ENCODE peak calls at places on chromosomes 13 and 19, in eight cellular contexts. G, V, B, U, M, Y, X and K are unnamed samples.

GRCh38 chr19:33465834-33466233 is 55.8 kb downstream of the PEPD start:
- DNase-seq in B (no peak), Y (no peak), X (no peak), M (no peak), G (no peak), V (no peak), U (no peak), K (no peak)

GRCh38 chr19:42311612-42312160 is 1.4 kb upstream of the TMEM145 start:
- DNase-seq in U (no peak), G (peak; percentile 66), Y (no peak), V (no peak), B (no peak), M (no peak), X (peak; percentile 63), K (no peak)

GRCh38 chr19:12293771-12294307 is 844 bp downstream of the ZNF44 start:
- DNase-seq in Y (peak; percentile 52), M (peak; percentile 80), G (peak; percentile 85), B (peak; percentile 76), X (peak; percentile 69), U (peak; percentile 90), V (peak; percentile 62), K (peak; percentile 94)

GRCh38 chr13:74730556-74731331 is 596.5 kb upstream of the KLF12 start:
- DNase-seq in V (no peak), X (no peak), M (no peak), U (no peak), B (no peak), G (no peak), Y (no peak), K (no peak)

GRCh38 chr13:44523176-44524017 is 52.7 kb downstream of the TSC22D1 start:
- DNase-seq in U (peak; percentile 72), B (no peak), M (peak; percentile 36), Y (peak; percentile 32), G (peak; percentile 19), X (no peak), V (peak; percentile 21), K (peak; percentile 57)

GRCh38 chr19:53102186-53102585 is 1.0 kb downstream of the ZNF160 start:
- DNase-seq in M (no peak), G (no peak), Y (no peak), X (peak; percentile 59), B (no peak), U (peak; percentile 2), V (no peak), K (peak; percentile 20)

GRCh38 chr19:35595928-35596327 is 10.0 kb downstream of the PMIS2 start:
- DNase-seq in X (no peak), G (no peak), B (no peak), U (no peak), Y (no peak), V (no peak), M (no peak), K (no peak)

GRCh38 chr13:37047032-37047431 is 12.5 kb downstream of the SUPT20H start:
- DNase-seq in B (no peak), U (no peak), X (no peak), Y (no peak), M (no peak), V (no peak), G (no peak), K (no peak)

GRCh38 chr13:44713793-44714469 is 137.8 kb upstream of the TSC22D1 start:
- DNase-seq in Y (peak; percentile 79), X (no peak), G (no peak), B (no peak), U (peak; percentile 92), M (no peak), V (peak; percentile 79), K (peak; percentile 26)

DNA sequence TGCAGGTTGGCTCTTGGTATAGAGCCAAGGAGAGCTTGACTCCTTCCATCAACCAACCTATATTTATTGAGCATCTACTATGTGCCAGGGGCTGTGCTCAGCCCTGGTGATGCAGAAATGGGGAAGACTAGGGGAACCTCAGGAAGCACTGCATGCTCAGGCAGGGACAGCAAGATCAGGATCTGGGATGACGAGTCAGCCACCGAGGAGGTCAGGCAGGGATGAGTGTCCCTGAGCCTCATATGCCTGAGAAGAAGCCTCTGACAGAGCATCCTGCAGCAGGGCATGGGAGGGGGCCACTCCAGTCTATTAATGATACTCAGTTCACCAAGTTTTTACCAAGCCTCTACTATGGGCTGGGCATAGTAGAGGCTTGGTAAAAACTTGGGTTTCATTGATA is 158.1 kb downstream of the KATNAL1 start:
- DNase-seq in M (no peak), B (no peak), U (no peak), X (no peak), V (no peak), G (no peak), Y (no peak), K (no peak)
- H3K4me1 ChIP-seq in M (no peaks in the 10 kb centered on the region), B (peaks cover 13% of the 10 kb centered on the region), U (peaks cover 5% of the 10 kb centered on the region), X (no peaks in the 10 kb centered on the region), V (peaks cover 3% of the 10 kb centered on the region), G (no peaks in the 10 kb centered on the region), Y (no peaks in the 10 kb centered on the region), K (no peaks in the 10 kb centered on the region)

GRCh38 chr13:79662882-79663281 is 181.9 kb downstream of the NDFIP2 start:
- DNase-seq in G (peak; percentile 11), U (peak; percentile 19), M (no peak), Y (no peak), X (no peak), B (no peak), V (no peak), K (no peak)
- TF ChIP-seq CTCF in G (peak; percentile 32), U (no peak), M (no peak), Y (no peak), X (peak; percentile 28), B (no peak), V (no peak), K (peak; percentile 19)

GRCh38 chr13:102566513-102566912 is 30.3 kb upstream of the TPP2 start:
- DNase-seq in V (no peak), Y (no peak), X (no peak), G (no peak), B (no peak), M (no peak), U (no peak), K (no peak)

GRCh38 chr13:102567857-102568256 is 28.9 kb upstream of the TPP2 start:
- DNase-seq in X (no peak), B (no peak), U (no peak), V (no peak), G (peak; percentile 21), Y (no peak), M (no peak), K (no peak)

GRCh38 chr13:102569488-102569887 is 27.3 kb upstream of the TPP2 start:
- DNase-seq in Y (no peak), M (no peak), G (no peak), V (no peak), B (no peak), U (no peak), X (no peak), K (no peak)

GRCh38 chr13:102571075-102571474 is 25.7 kb upstream of the TPP2 start:
- DNase-seq in Y (no peak), M (peak; percentile 27), U (peak; percentile 18), X (peak; percentile 37), B (no peak), G (peak; percentile 60), V (no peak), K (no peak)
- H3K9me2 ChIP-seq in Y (no peaks in the 10 kb centered on the region), M (no peaks in the 10 kb centered on the region), U (no peaks in the 10 kb centered on the region), X (no peaks in the 10 kb centered on the region), B (no peaks in the 10 kb centered on the region), G (no peaks in the 10 kb centered on the region), V (no peaks in the 10 kb centered on the region), K (no peaks in the 10 kb centered on the region)

GRCh38 chr13:98217597-98217996 is 40.5 kb upstream of the RNF113B start:
- DNase-seq in M (no peak), G (no peak), X (no peak), Y (no peak), V (no peak), U (no peak), B (no peak), K (no peak)
- H3K4me1 ChIP-seq in M (no peaks in the 10 kb centered on the region), G (peaks cover 14% of the 10 kb centered on the region), X (peaks cover 41% of the 10 kb centered on the region), Y (peaks cover 30% of the 10 kb centered on the region), V (peaks cover 51% of the 10 kb centered on the region), U (peaks cover 50% of the 10 kb centered on the region), B (no peaks in the 10 kb centered on the region), K (peaks cover 44% of the 10 kb centered on the region)

DNA sequence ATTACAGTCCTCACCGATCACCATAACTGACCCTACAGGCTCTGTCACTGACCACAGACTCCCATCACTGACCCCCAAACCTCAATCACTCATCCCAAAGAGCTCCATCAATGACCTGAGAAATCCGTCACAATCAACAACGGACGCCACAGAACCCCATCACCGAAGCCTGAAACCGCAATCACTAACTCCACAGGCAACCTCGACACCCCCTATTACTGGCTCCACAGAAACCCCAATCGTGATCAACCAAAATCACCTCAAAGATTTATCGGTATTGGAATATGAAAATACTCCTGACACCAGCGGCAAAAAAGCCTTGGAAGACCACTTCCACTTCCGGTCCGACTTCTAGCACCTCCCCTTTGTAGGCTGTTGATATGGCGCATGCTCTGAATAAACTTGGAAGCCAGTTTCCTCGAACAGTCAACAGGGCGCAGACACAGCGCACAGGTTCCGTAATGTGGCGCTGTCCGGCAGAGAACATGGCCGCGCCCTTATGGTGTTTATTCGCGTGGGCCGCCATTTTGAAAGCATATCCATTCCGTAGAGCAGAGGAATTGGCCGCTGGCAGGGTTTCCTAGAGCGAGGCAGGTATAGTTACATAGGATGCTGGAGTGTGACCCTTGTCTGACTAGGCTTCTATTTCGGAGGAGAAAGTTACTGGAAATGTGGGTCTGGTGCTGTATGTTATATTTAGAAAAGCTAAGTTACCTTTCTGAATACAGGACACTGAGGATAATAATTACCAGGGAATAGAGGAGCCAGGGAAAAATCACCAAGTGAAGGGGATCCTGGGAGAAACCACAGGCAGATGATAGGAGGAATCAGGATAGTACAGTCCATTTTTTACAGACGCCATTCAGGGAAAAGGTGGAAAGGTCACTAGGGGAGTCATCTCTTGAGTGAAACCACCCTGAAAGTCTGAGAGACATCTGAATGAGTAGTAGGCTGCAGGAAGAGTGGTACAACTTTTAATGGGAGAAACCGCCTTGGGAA is at the start of gene ZNF585A:
- DNase-seq in M (peak; percentile 93), V (peak; percentile 90), Y (peak; percentile 81), B (peak; percentile 97), X (peak; percentile 81), G (peak; percentile 99), U (peak; percentile 28), K (peak; percentile 95)
- TF ChIP-seq CTCF in M (no peak), V (no peak), Y (no peak), B (peak; percentile 22), X (no peak), G (no peak), U (no peak), K (no peak)

GRCh38 chr19:9934132-9934950 is 2.0 kb downstream of the OLFM2 start:
- DNase-seq in Y (peak; percentile 66), V (peak; percentile 74), X (peak; percentile 92), U (peak; percentile 89), G (peak; percentile 95), B (peak; percentile 86), M (peak; percentile 58), K (peak; percentile 89)
- H3K9me2 ChIP-seq in Y (no peaks in the 10 kb centered on the region), V (no peaks in the 10 kb centered on the region), X (no peaks in the 10 kb centered on the region), U (no peaks in the 10 kb centered on the region), G (peaks cover 5% of the 10 kb centered on the region), B (no peaks in the 10 kb centered on the region), M (no peaks in the 10 kb centered on the region), K (no peaks in the 10 kb centered on the region)